ENCODE peak calls at places on chromosomes 16 and 17, in seven cellular contexts. One of them, this sample, is unnamed.

GRCh38 chr17:8681175-8681949 is 50.8 kb upstream of the MYH10 start:
- DNase-seq in PC-3: no peak
- DNase-seq in foreskin fibroblast: peak; percentile 41
- DNase-seq in A549: no peak
- DNase-seq in neuronal stem cell: no peak
- DNase-seq in heart left ventricle: peak; percentile 31
- DNase-seq in lower leg skin: no peak
- DNase-seq in this sample: no peak

GRCh38 chr16:49838639-49839461 is 17.1 kb downstream of the ZNF423 start:
- DNase-seq in PC-3: no peak
- DNase-seq in foreskin fibroblast: no peak
- DNase-seq in A549: no peak
- DNase-seq in neuronal stem cell: peak; percentile 50
- DNase-seq in heart left ventricle: no peak
- DNase-seq in lower leg skin: no peak
- DNase-seq in this sample: no peak

GRCh38 chr16:17563340-17563739 is 92.6 kb upstream of the XYLT1 start:
- DNase-seq in PC-3: no peak
- DNase-seq in foreskin fibroblast: no peak
- DNase-seq in A549: no peak
- DNase-seq in neuronal stem cell: no peak
- DNase-seq in heart left ventricle: no peak
- DNase-seq in lower leg skin: no peak
- DNase-seq in this sample: no peak

GRCh38 chr16:77459534-77460412 is 24.9 kb upstream of the ADAMTS18 start:
- DNase-seq in PC-3: no peak
- DNase-seq in foreskin fibroblast: no peak
- DNase-seq in A549: no peak
- DNase-seq in neuronal stem cell: no peak
- DNase-seq in heart left ventricle: no peak
- DNase-seq in lower leg skin: no peak
- DNase-seq in this sample: no peak

GRCh38 chr17:71635187-71635586 is 485.6 kb upstream of the SOX9 start:
- DNase-seq in PC-3: no peak
- DNase-seq in foreskin fibroblast: no peak
- DNase-seq in A549: no peak
- DNase-seq in neuronal stem cell: no peak
- DNase-seq in heart left ventricle: no peak
- DNase-seq in lower leg skin: no peak
- DNase-seq in this sample: no peak

GRCh38 chr17:68057531-68057952 is 22.0 kb downstream of the KPNA2 start:
- DNase-seq in PC-3: peak; percentile 61
- DNase-seq in foreskin fibroblast: no peak
- DNase-seq in A549: no peak
- DNase-seq in neuronal stem cell: no peak
- DNase-seq in heart left ventricle: no peak
- DNase-seq in lower leg skin: no peak
- DNase-seq in this sample: peak; percentile 35

GRCh38 chr16:48831081-48831722 is 221.2 kb upstream of the N4BP1 start:
- DNase-seq in PC-3: peak; percentile 35
- DNase-seq in foreskin fibroblast: no peak
- DNase-seq in A549: peak; percentile 6
- DNase-seq in neuronal stem cell: no peak
- DNase-seq in heart left ventricle: no peak
- DNase-seq in lower leg skin: no peak
- DNase-seq in this sample: no peak

GRCh38 chr17:78769200-78769773 is 12.8 kb downstream of the CYTH1 start:
- DNase-seq in PC-3: no peak
- DNase-seq in foreskin fibroblast: no peak
- DNase-seq in A549: no peak
- DNase-seq in neuronal stem cell: no peak
- DNase-seq in heart left ventricle: no peak
- DNase-seq in lower leg skin: no peak
- DNase-seq in this sample: no peak

GRCh38 chr17:43917016-43917347 is 9.6 kb upstream of the MPP2 start:
- DNase-seq in PC-3: no peak
- DNase-seq in foreskin fibroblast: no peak
- DNase-seq in A549: no peak
- DNase-seq in neuronal stem cell: no peak
- DNase-seq in heart left ventricle: no peak
- DNase-seq in lower leg skin: no peak
- DNase-seq in this sample: no peak

GRCh38 chr16:2148714-2149629 is 547 bp downstream of the RAB26 start:
- DNase-seq in PC-3: peak; percentile 44
- DNase-seq in foreskin fibroblast: no peak
- DNase-seq in A549: peak; percentile 62
- DNase-seq in neuronal stem cell: no peak
- DNase-seq in heart left ventricle: no peak
- DNase-seq in lower leg skin: no peak
- DNase-seq in this sample: no peak

GRCh38 chr16:19701091-19701490 is 16.9 kb downstream of the KNOP1 start:
- DNase-seq in PC-3: no peak
- DNase-seq in foreskin fibroblast: no peak
- DNase-seq in A549: no peak
- DNase-seq in neuronal stem cell: no peak
- DNase-seq in heart left ventricle: no peak
- DNase-seq in lower leg skin: no peak
- DNase-seq in this sample: no peak

GRCh38 chr17:39009471-39010085 is 42.4 kb upstream of the FBXO47 start:
- DNase-seq in PC-3: no peak
- DNase-seq in foreskin fibroblast: no peak
- DNase-seq in A549: no peak
- DNase-seq in neuronal stem cell: no peak
- DNase-seq in heart left ventricle: no peak
- DNase-seq in lower leg skin: no peak
- DNase-seq in this sample: no peak

GRCh38 chr16:49458656-49459445 is 85.2 kb downstream of the C16orf78 start:
- DNase-seq in PC-3: no peak
- DNase-seq in foreskin fibroblast: no peak
- DNase-seq in A549: no peak
- DNase-seq in neuronal stem cell: no peak
- DNase-seq in heart left ventricle: no peak
- DNase-seq in lower leg skin: no peak
- DNase-seq in this sample: no peak

GRCh38 chr17:35841505-35841904 is 27.2 kb downstream of the HEATR9 start:
- DNase-seq in PC-3: no peak
- DNase-seq in foreskin fibroblast: no peak
- DNase-seq in A549: no peak
- DNase-seq in neuronal stem cell: no peak
- DNase-seq in heart left ventricle: no peak
- DNase-seq in lower leg skin: no peak
- DNase-seq in this sample: no peak

GRCh38 chr17:19533718-19534561 is at the start of gene SLC47A1:
- DNase-seq in PC-3: no peak
- DNase-seq in foreskin fibroblast: no peak
- DNase-seq in A549: peak; percentile 76
- DNase-seq in neuronal stem cell: peak; percentile 40
- DNase-seq in heart left ventricle: no peak
- DNase-seq in lower leg skin: no peak
- DNase-seq in this sample: no peak

GRCh38 chr17:62614142-62614541 is 13.3 kb upstream of the MRC2 start:
- DNase-seq in PC-3: peak; percentile 27
- DNase-seq in foreskin fibroblast: peak; percentile 95
- DNase-seq in A549: no peak
- DNase-seq in neuronal stem cell: no peak
- DNase-seq in heart left ventricle: no peak
- DNase-seq in lower leg skin: no peak
- DNase-seq in this sample: no peak

GRCh38 chr16:10828851-10829331 is 10.3 kb upstream of the TVP23A start:
- DNase-seq in PC-3: peak; percentile 62
- DNase-seq in foreskin fibroblast: peak; percentile 76
- DNase-seq in A549: no peak
- DNase-seq in neuronal stem cell: no peak
- DNase-seq in heart left ventricle: peak; percentile 93
- DNase-seq in lower leg skin: peak; percentile 83
- DNase-seq in this sample: no peak

GRCh38 chr17:39531252-39531651 is 70.0 kb downstream of the CDK12 start:
- DNase-seq in PC-3: no peak
- DNase-seq in foreskin fibroblast: no peak
- DNase-seq in A549: no peak
- DNase-seq in neuronal stem cell: no peak
- DNase-seq in heart left ventricle: no peak
- DNase-seq in lower leg skin: no peak
- DNase-seq in this sample: no peak

GRCh38 chr16:52439171-52439701 is 107.7 kb downstream of the TOX3 start:
- DNase-seq in PC-3: no peak
- DNase-seq in foreskin fibroblast: no peak
- DNase-seq in A549: no peak
- DNase-seq in neuronal stem cell: no peak
- DNase-seq in heart left ventricle: no peak
- DNase-seq in lower leg skin: no peak
- DNase-seq in this sample: no peak

GRCh38 chr17:17757944-17758343 is 76.7 kb downstream of the RAI1 start:
- DNase-seq in PC-3: no peak
- DNase-seq in foreskin fibroblast: no peak
- DNase-seq in A549: no peak
- DNase-seq in neuronal stem cell: no peak
- DNase-seq in heart left ventricle: no peak
- DNase-seq in lower leg skin: no peak
- DNase-seq in this sample: peak; percentile 67

GRCh38 chr16:78996806-78997205 is 603.7 kb downstream of the MAF start:
- DNase-seq in PC-3: no peak
- DNase-seq in foreskin fibroblast: no peak
- DNase-seq in A549: no peak
- DNase-seq in neuronal stem cell: no peak
- DNase-seq in heart left ventricle: no peak
- DNase-seq in lower leg skin: no peak
- DNase-seq in this sample: no peak

GRCh38 chr17:77456951-77457548 is 316.3 kb downstream of the SEC14L1 start:
- DNase-seq in PC-3: no peak
- DNase-seq in foreskin fibroblast: no peak
- DNase-seq in A549: no peak
- DNase-seq in neuronal stem cell: no peak
- DNase-seq in heart left ventricle: no peak
- DNase-seq in lower leg skin: no peak
- DNase-seq in this sample: no peak
- H3K4me3 ChIP-seq in PC-3: no peak overlapping the region
- H3K4me3 ChIP-seq in foreskin fibroblast: no peak overlapping the region
- H3K4me3 ChIP-seq in A549: no peak overlapping the region
- H3K4me3 ChIP-seq in neuronal stem cell: no peak overlapping the region
- H3K4me3 ChIP-seq in heart left ventricle: no peak overlapping the region
- H3K4me3 ChIP-seq in lower leg skin: no peak overlapping the region
- H3K4me3 ChIP-seq in this sample: no peak overlapping the region

DNA sequence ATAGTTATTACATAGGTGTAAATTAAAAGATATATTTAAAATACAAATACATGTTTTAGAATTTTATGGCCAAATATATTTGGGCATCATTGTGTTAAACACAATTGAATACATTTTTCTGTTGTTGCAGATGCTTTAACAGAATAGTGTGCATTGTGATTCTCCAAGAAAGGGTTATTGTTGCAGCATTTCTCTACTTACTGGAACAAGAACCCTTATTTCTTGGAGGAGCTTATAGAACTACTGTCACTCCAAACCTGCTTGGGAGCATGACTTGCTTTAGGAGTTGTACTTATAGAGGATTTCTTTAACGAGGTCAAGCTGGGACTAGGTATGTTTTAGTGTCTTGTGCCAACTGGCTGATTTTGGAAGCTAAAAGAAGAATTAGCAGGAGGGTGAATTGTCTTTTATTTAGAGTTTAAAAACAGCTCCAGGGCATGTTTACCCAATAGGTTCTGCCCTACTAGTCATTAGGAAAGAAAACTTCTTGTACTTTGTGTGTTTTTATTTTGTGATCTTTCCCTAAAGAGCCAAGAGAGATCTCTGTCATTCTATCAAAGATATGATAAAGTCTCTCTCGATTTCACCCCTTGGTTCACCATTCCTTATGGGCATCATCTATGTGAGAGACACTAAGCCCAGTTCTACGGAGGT is 279.8 kb upstream of the SALL1 start:
- DNase-seq in PC-3: no peak
- DNase-seq in foreskin fibroblast: peak; percentile 15
- DNase-seq in A549: no peak
- DNase-seq in neuronal stem cell: no peak
- DNase-seq in heart left ventricle: no peak
- DNase-seq in lower leg skin: no peak
- DNase-seq in this sample: no peak
- H3K4me3 ChIP-seq in PC-3: no peak overlapping the region
- H3K4me3 ChIP-seq in foreskin fibroblast: no peak overlapping the region
- H3K4me3 ChIP-seq in A549: no peak overlapping the region
- H3K4me3 ChIP-seq in neuronal stem cell: no peak overlapping the region
- H3K4me3 ChIP-seq in heart left ventricle: no peak overlapping the region
- H3K4me3 ChIP-seq in lower leg skin: no peak overlapping the region
- H3K4me3 ChIP-seq in this sample: no peak overlapping the region

DNA sequence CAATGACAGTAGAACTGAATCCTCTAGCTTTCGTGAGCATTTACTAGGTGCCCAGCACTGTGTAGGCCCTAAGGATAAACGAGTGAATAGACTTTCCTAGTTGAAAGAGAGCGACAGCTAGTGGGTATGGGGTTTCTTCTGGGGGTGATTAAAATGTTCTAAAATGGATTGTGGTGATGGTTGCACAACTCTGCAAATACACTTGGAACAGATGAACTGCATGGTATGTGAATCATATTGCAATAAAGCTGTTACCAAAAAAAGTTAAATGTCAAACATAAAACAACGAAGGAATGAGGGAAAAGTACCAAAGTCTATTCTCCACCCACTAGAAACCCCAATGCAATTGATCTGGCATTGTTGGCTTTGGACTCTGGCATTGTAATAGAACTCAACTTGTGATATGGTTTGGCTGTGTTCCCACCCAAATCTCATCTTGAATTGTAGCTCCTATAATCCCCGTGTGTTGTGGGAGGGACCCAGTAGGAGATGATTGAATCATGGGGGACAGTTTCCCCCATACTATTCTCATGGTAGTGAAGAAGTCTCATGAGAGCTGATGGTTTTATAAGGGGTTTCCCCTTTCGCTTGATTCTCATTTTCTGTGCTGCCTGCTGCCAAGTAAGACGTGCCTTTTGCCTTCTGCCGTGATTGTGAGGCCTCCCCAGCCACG is 70.5 kb downstream of the MARF1 start:
- DNase-seq in PC-3: peak; percentile 57
- DNase-seq in foreskin fibroblast: peak; percentile 76
- DNase-seq in A549: no peak
- DNase-seq in neuronal stem cell: no peak
- DNase-seq in heart left ventricle: no peak
- DNase-seq in lower leg skin: no peak
- DNase-seq in this sample: no peak
- H3K4me3 ChIP-seq in PC-3: no peak overlapping the region
- H3K4me3 ChIP-seq in foreskin fibroblast: no peak overlapping the region
- H3K4me3 ChIP-seq in A549: no peak overlapping the region
- H3K4me3 ChIP-seq in neuronal stem cell: no peak overlapping the region
- H3K4me3 ChIP-seq in heart left ventricle: no peak overlapping the region
- H3K4me3 ChIP-seq in lower leg skin: no peak overlapping the region
- H3K4me3 ChIP-seq in this sample: no peak overlapping the region

DNA sequence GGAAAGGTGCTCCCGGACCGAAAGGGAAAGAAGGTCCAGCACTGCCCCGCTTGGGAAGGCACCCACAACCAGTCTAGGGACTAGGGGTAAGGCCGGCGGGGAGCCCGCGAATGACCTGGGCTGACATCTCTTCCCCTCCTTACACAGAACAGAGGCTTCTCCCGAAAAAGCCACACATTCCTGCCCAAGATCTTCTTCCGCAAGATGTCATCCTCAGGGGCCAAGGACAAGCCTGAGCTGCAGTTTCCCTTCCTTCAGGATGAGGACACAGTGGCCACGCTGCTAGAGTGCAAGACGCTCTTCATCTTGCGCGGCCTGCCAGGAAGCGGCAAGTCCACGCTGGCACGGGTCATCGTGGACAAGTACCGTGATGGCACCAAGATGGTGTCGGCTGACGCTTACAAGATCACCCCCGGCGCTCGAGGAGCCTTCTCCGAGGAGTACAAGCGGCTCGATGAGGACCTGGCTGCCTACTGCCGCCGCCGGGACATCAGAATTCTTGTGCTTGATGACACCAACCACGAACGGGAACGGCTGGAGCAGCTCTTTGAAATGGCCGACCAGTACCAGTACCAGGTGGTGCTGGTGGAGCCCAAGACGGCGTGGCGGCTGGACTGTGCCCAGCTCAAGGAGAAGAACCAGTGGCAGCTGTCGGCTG is 1.5 kb downstream of the CNP start:
- DNase-seq in PC-3: no peak
- DNase-seq in foreskin fibroblast: no peak
- DNase-seq in A549: no peak
- DNase-seq in neuronal stem cell: no peak
- DNase-seq in heart left ventricle: no peak
- DNase-seq in lower leg skin: no peak
- DNase-seq in this sample: no peak
- H3K4me3 ChIP-seq in PC-3: peak overlapping the region; percentile 82
- H3K4me3 ChIP-seq in foreskin fibroblast: peak overlapping the region; percentile 95
- H3K4me3 ChIP-seq in A549: peak overlapping the region; percentile 79
- H3K4me3 ChIP-seq in neuronal stem cell: peak overlapping the region; percentile 85
- H3K4me3 ChIP-seq in heart left ventricle: peak overlapping the region; percentile 96
- H3K4me3 ChIP-seq in lower leg skin: peak overlapping the region; percentile 85
- H3K4me3 ChIP-seq in this sample: peak overlapping the region; percentile 82

This sample was measured in Jurkat, Clone E6-1.